ENCODE peak calls at places on chromosomes 5 and 9, in five cellular contexts. K is CD8-positive, alpha-beta T cell; S is spleen; R is fibroblast of lung; Q is SK-N-SH. E is an unnamed sample. For H3K9me3, the result is how much of the 10 kb centered on the place peaks cover.

GRCh38 chr9:113614843-113615648 is 151.5 kb downstream of the RGS3 start:
- DNase-seq in K (no peak), S (peak), R (peak), Q (no peak), E (peak)

GRCh38 chr5:148229840-148230239 is 8.5 kb upstream of the MARCOL start:
- DNase-seq in K (no peak), S (no peak), R (no peak), Q (no peak), E (no peak)

GRCh38 chr5:56815657-56816545 is 552 bp downstream of the MAP3K1 start:
- DNase-seq in K (peak), S (peak), R (peak), Q (peak), E (peak)

GRCh38 chr5:151683936-151684586 is 2.7 kb downstream of the SPARC start:
- DNase-seq in K (no peak), S (no peak), R (peak), Q (no peak), E (no peak)

GRCh38 chr9:4541848-4542247 is 51.6 kb downstream of the SLC1A1 start:
- DNase-seq in K (no peak), S (no peak), R (no peak), Q (no peak), E (no peak)

GRCh38 chr5:157159209-157159751 is 6.8 kb downstream of the GARIN3 start:
- DNase-seq in K (no peak), S (no peak), R (no peak), Q (no peak), E (no peak)

GRCh38 chr9:4678679-4679267 is 596 bp upstream of the CDC37L1 start:
- DNase-seq in K (no peak), S (no peak), R (peak), Q (peak), E (no peak)

GRCh38 chr5:168706655-168707069 is 127.5 kb upstream of the PANK3 start:
- DNase-seq in K (no peak), S (no peak), R (peak), Q (peak), E (peak)

GRCh38 chr9:110282023-110282766 is 25.9 kb upstream of the TXN start:
- DNase-seq in K (no peak), S (no peak), R (no peak), Q (no peak), E (no peak)

GRCh38 chr9:14823800-14824199 is 86.4 kb downstream of the FREM1 start:
- DNase-seq in K (no peak), S (no peak), R (no peak), Q (no peak), E (no peak)

GRCh38 chr5:67934976-67935375 is 280.6 kb upstream of the PIK3R1 start:
- DNase-seq in K (no peak), S (no peak), R (no peak), Q (no peak), E (no peak)

GRCh38 chr9:134681061-134681661 is 39.6 kb downstream of the COL5A1 start:
- DNase-seq in K (no peak), S (peak), R (peak), Q (no peak), E (peak)

GRCh38 chr5:131129306-131129705 is 35.8 kb downstream of the HINT1 start:
- DNase-seq in K (no peak), S (no peak), R (no peak), Q (no peak), E (no peak)

GRCh38 chr9:72428329-72428728 is 63.3 kb upstream of the ZFAND5 start:
- DNase-seq in K (no peak), S (no peak), R (peak), Q (no peak), E (no peak)

GRCh38 chr5:115657883-115658233 is 32.0 kb upstream of the TMED7 start:
- DNase-seq in K (no peak), S (no peak), R (peak), Q (no peak), E (no peak)

GRCh38 chr9:97985058-97985861 is 2.1 kb downstream of the ANP32B start:
- DNase-seq in K (peak), S (peak), R (peak), Q (no peak), E (peak)

GRCh38 chr5:143606043-143606752 is 202.7 kb upstream of the NR3C1 start:
- DNase-seq in K (no peak), S (no peak), R (no peak), Q (no peak), E (no peak)

GRCh38 chr5:14421851-14422250 is 159.7 kb upstream of the OTULINL start:
- DNase-seq in K (no peak), S (no peak), R (no peak), Q (no peak), E (no peak)

GRCh38 chr5:111685969-111686368 is 71.0 kb downstream of the NREP start:
- DNase-seq in K (no peak), S (no peak), R (no peak), Q (no peak), E (no peak)

GRCh38 chr9:84775056-84775648 is 105.6 kb downstream of the NTRK2 start:
- DNase-seq in K (no peak), S (no peak), R (no peak), Q (no peak), E (no peak)

GRCh38 chr5:208449-209114 is 9.4 kb downstream of the CCDC127 start:
- DNase-seq in K (no peak), S (peak), R (no peak), Q (no peak), E (no peak)

DNA sequence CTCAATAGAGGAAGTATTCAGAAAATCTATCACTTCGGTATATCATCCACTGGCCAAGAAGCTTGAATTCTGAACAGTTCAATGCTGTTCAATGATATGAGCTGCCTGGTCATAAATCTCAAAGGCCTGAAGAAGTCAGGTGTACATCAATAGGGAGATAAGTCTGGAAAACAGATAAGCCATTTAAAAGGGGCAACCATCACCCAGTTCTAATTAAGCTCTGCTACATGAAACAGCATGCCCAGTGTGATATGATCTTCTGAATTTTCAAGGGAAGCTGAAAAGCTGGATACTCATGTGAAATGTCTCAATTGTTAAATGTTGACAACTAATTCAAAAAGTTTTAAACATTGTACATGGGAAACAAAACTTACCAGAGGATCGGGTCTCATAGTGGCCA is 2020.7 kb upstream of the WWC1 start:
- DNase-seq in K (no peak), S (no peak), R (no peak), Q (no peak), E (no peak)
- H3K9me3 ChIP-seq in K (under half), S (under half), R (under half), Q (under half), E (under half)

GRCh38 chr9:96766199-96766598 is 11.7 kb downstream of the ZNF510 start:
- DNase-seq in K (no peak), S (no peak), R (no peak), Q (no peak), E (no peak)

GRCh38 chr9:96771124-96771523 is 6.8 kb downstream of the ZNF510 start:
- DNase-seq in K (no peak), S (no peak), R (no peak), Q (no peak), E (no peak)

GRCh38 chr9:96769989-96770388 is 7.9 kb downstream of the ZNF510 start:
- DNase-seq in K (no peak), S (no peak), R (no peak), Q (no peak), E (no peak)
- H3K9me3 ChIP-seq in K (under half), S (under half), R (under half), Q (under half), E (under half)

GRCh38 chr5:154999865-155000264 is 13.7 kb upstream of the KIF4B start:
- DNase-seq in K (no peak), S (no peak), R (no peak), Q (no peak), E (no peak)
- H3K9me3 ChIP-seq in K (under half), S (under half), R (under half), Q (under half), E (under half)

GRCh38 chr5:116660929-116661328 is 86.3 kb upstream of the SEMA6A start:
- DNase-seq in K (no peak), S (no peak), R (no peak), Q (no peak), E (no peak)
- H3K9me3 ChIP-seq in K (under half), S (under half), R (under half), Q (under half), E (under half)

GRCh38 chr5:133544346-133544745 is 68.0 kb downstream of the FSTL4 start:
- DNase-seq in K (no peak), S (no peak), R (no peak), Q (no peak), E (no peak)

GRCh38 chr5:133534566-133534965 is 77.8 kb downstream of the FSTL4 start:
- DNase-seq in K (no peak), S (no peak), R (no peak), Q (no peak), E (no peak)

GRCh38 chr5:133538718-133539117 is 73.6 kb downstream of the FSTL4 start:
- DNase-seq in K (no peak), S (no peak), R (no peak), Q (no peak), E (no peak)

GRCh38 chr5:133539818-133540217 is 72.5 kb downstream of the FSTL4 start:
- DNase-seq in K (no peak), S (no peak), R (no peak), Q (no peak), E (no peak)
- H3K9me3 ChIP-seq in K (under half), S (under half), R (under half), Q (under half), E (under half)